ENCODE peak calls at places on chromosomes 6 and 20, in nine cellular contexts. One of them, this sample, is unnamed.

GRCh38 chr20:5535211-5535756 is 214.9 kb upstream of the SHLD1 start:
- DNase-seq in NCI-H748 treated with DMSO at 0.1 percent for 48 hours: no peak
- DNase-seq in HT-29: no peak
- DNase-seq in activated B cell treated with CpG ODN at 0.5 μM for 24 hours: no peak
- DNase-seq in hippocampal formation: no peak
- DNase-seq in globus pallidus: peak; percentile 25
- DNase-seq in ascending aorta: no peak
- DNase-seq in cardiac septum: no peak
- DNase-seq in H1: no peak
- DNase-seq in this sample: no peak

GRCh38 chr6:108453601-108454157 is 107.0 kb upstream of the FOXO3 start:
- DNase-seq in hippocampal formation: no peak
- DNase-seq in activated B cell treated with CpG ODN at 0.5 μM for 24 hours: no peak
- DNase-seq in NCI-H748 treated with DMSO at 0.1 percent for 48 hours: no peak
- DNase-seq in ascending aorta: no peak
- DNase-seq in cardiac septum: no peak
- DNase-seq in H1: no peak
- DNase-seq in HT-29: no peak
- DNase-seq in globus pallidus: no peak
- DNase-seq in this sample: no peak

GRCh38 chr6:87421576-87421975 is 13.8 kb downstream of the CFAP206 start:
- DNase-seq in cardiac septum: no peak
- DNase-seq in hippocampal formation: no peak
- DNase-seq in activated B cell treated with CpG ODN at 0.5 μM for 24 hours: no peak
- DNase-seq in HT-29: no peak
- DNase-seq in H1: no peak
- DNase-seq in globus pallidus: no peak
- DNase-seq in ascending aorta: no peak
- DNase-seq in NCI-H748 treated with DMSO at 0.1 percent for 48 hours: no peak
- DNase-seq in this sample: no peak

GRCh38 chr20:37327748-37328147 is 18.2 kb upstream of the SRC start:
- DNase-seq in globus pallidus: no peak
- DNase-seq in cardiac septum: no peak
- DNase-seq in hippocampal formation: no peak
- DNase-seq in HT-29: no peak
- DNase-seq in activated B cell treated with CpG ODN at 0.5 μM for 24 hours: no peak
- DNase-seq in H1: no peak
- DNase-seq in NCI-H748 treated with DMSO at 0.1 percent for 48 hours: no peak
- DNase-seq in ascending aorta: peak; percentile 80
- DNase-seq in this sample: no peak

GRCh38 chr6:169019727-169020491 is 233.7 kb downstream of the THBS2 start:
- DNase-seq in cardiac septum: no peak
- DNase-seq in globus pallidus: no peak
- DNase-seq in H1: peak; percentile 7
- DNase-seq in ascending aorta: no peak
- DNase-seq in HT-29: peak; percentile 8
- DNase-seq in NCI-H748 treated with DMSO at 0.1 percent for 48 hours: no peak
- DNase-seq in activated B cell treated with CpG ODN at 0.5 μM for 24 hours: no peak
- DNase-seq in hippocampal formation: no peak
- DNase-seq in this sample: no peak

GRCh38 chr6:68313911-68314310 is 321.2 kb upstream of the ADGRB3 start:
- DNase-seq in NCI-H748 treated with DMSO at 0.1 percent for 48 hours: peak; percentile 6
- DNase-seq in H1: no peak
- DNase-seq in activated B cell treated with CpG ODN at 0.5 μM for 24 hours: no peak
- DNase-seq in globus pallidus: no peak
- DNase-seq in cardiac septum: no peak
- DNase-seq in hippocampal formation: no peak
- DNase-seq in ascending aorta: no peak
- DNase-seq in HT-29: peak; percentile 20
- DNase-seq in this sample: no peak

GRCh38 chr6:73964455-73964854 is 268.5 kb downstream of the CD109 start:
- DNase-seq in hippocampal formation: no peak
- DNase-seq in activated B cell treated with CpG ODN at 0.5 μM for 24 hours: no peak
- DNase-seq in HT-29: peak; percentile 50
- DNase-seq in ascending aorta: no peak
- DNase-seq in NCI-H748 treated with DMSO at 0.1 percent for 48 hours: no peak
- DNase-seq in cardiac septum: no peak
- DNase-seq in H1: no peak
- DNase-seq in globus pallidus: no peak
- DNase-seq in this sample: no peak

GRCh38 chr6:7978736-7979135 is 68.1 kb upstream of the TXNDC5 start:
- DNase-seq in cardiac septum: no peak
- DNase-seq in activated B cell treated with CpG ODN at 0.5 μM for 24 hours: no peak
- DNase-seq in HT-29: no peak
- DNase-seq in hippocampal formation: no peak
- DNase-seq in ascending aorta: no peak
- DNase-seq in NCI-H748 treated with DMSO at 0.1 percent for 48 hours: peak; percentile 92
- DNase-seq in globus pallidus: no peak
- DNase-seq in H1: no peak
- DNase-seq in this sample: no peak

GRCh38 chr20:61640171-61640570 is 388.1 kb downstream of the CDH4 start:
- DNase-seq in cardiac septum: no peak
- DNase-seq in activated B cell treated with CpG ODN at 0.5 μM for 24 hours: no peak
- DNase-seq in H1: no peak
- DNase-seq in NCI-H748 treated with DMSO at 0.1 percent for 48 hours: no peak
- DNase-seq in ascending aorta: no peak
- DNase-seq in globus pallidus: peak; percentile 24
- DNase-seq in hippocampal formation: no peak
- DNase-seq in HT-29: no peak
- DNase-seq in this sample: no peak

GRCh38 chr6:43369174-43370002 is at the start of gene ZNF318:
- DNase-seq in hippocampal formation: peak; percentile 93
- DNase-seq in HT-29: peak; percentile 97
- DNase-seq in NCI-H748 treated with DMSO at 0.1 percent for 48 hours: peak; percentile 98
- DNase-seq in H1: peak; percentile 91
- DNase-seq in activated B cell treated with CpG ODN at 0.5 μM for 24 hours: peak; percentile 92
- DNase-seq in ascending aorta: peak; percentile 85
- DNase-seq in globus pallidus: peak; percentile 98
- DNase-seq in cardiac septum: peak; percentile 98
- DNase-seq in this sample: peak; percentile 95

GRCh38 chr6:157281570-157281969 is 41.7 kb downstream of the TMEM242 start:
- DNase-seq in HT-29: peak; percentile 59
- DNase-seq in NCI-H748 treated with DMSO at 0.1 percent for 48 hours: peak; percentile 8
- DNase-seq in H1: no peak
- DNase-seq in ascending aorta: no peak
- DNase-seq in activated B cell treated with CpG ODN at 0.5 μM for 24 hours: no peak
- DNase-seq in hippocampal formation: no peak
- DNase-seq in cardiac septum: no peak
- DNase-seq in globus pallidus: no peak
- DNase-seq in this sample: peak; percentile 60

GRCh38 chr20:32793059-32793458 is 26.7 kb upstream of the MAPRE1 start:
- DNase-seq in activated B cell treated with CpG ODN at 0.5 μM for 24 hours: no peak
- DNase-seq in globus pallidus: no peak
- DNase-seq in cardiac septum: no peak
- DNase-seq in hippocampal formation: no peak
- DNase-seq in H1: no peak
- DNase-seq in HT-29: no peak
- DNase-seq in NCI-H748 treated with DMSO at 0.1 percent for 48 hours: no peak
- DNase-seq in ascending aorta: no peak
- DNase-seq in this sample: no peak

GRCh38 chr6:52361945-52362442 is at the start of gene PAQR8:
- DNase-seq in ascending aorta: peak; percentile 24
- DNase-seq in activated B cell treated with CpG ODN at 0.5 μM for 24 hours: peak; percentile 86
- DNase-seq in HT-29: peak; percentile 39
- DNase-seq in globus pallidus: peak; percentile 87
- DNase-seq in H1: no peak
- DNase-seq in cardiac septum: peak; percentile 86
- DNase-seq in hippocampal formation: peak; percentile 81
- DNase-seq in NCI-H748 treated with DMSO at 0.1 percent for 48 hours: peak; percentile 28
- DNase-seq in this sample: peak; percentile 63

GRCh38 chr6:157650261-157650640 is 172.8 kb upstream of the SNX9 start:
- DNase-seq in H1: no peak
- DNase-seq in cardiac septum: peak; percentile 78
- DNase-seq in HT-29: no peak
- DNase-seq in hippocampal formation: peak; percentile 24
- DNase-seq in activated B cell treated with CpG ODN at 0.5 μM for 24 hours: no peak
- DNase-seq in globus pallidus: peak; percentile 60
- DNase-seq in ascending aorta: no peak
- DNase-seq in NCI-H748 treated with DMSO at 0.1 percent for 48 hours: no peak
- DNase-seq in this sample: no peak

GRCh38 chr20:37397076-37397953 is 51.4 kb downstream of the SRC start:
- DNase-seq in hippocampal formation: no peak
- DNase-seq in ascending aorta: no peak
- DNase-seq in HT-29: peak; percentile 43
- DNase-seq in H1: peak; percentile 33
- DNase-seq in NCI-H748 treated with DMSO at 0.1 percent for 48 hours: no peak
- DNase-seq in globus pallidus: no peak
- DNase-seq in activated B cell treated with CpG ODN at 0.5 μM for 24 hours: no peak
- DNase-seq in cardiac septum: no peak
- DNase-seq in this sample: no peak

GRCh38 chr6:134630468-134631180 is 312.7 kb upstream of the SGK1 start:
- DNase-seq in NCI-H748 treated with DMSO at 0.1 percent for 48 hours: no peak
- DNase-seq in activated B cell treated with CpG ODN at 0.5 μM for 24 hours: no peak
- DNase-seq in cardiac septum: no peak
- DNase-seq in ascending aorta: no peak
- DNase-seq in globus pallidus: peak; percentile 78
- DNase-seq in hippocampal formation: peak; percentile 53
- DNase-seq in HT-29: no peak
- DNase-seq in H1: no peak
- DNase-seq in this sample: peak; percentile 77

GRCh38 chr6:101803146-101803545 is 409.6 kb downstream of the GRIK2 start:
- DNase-seq in globus pallidus: no peak
- DNase-seq in NCI-H748 treated with DMSO at 0.1 percent for 48 hours: no peak
- DNase-seq in HT-29: no peak
- DNase-seq in H1: no peak
- DNase-seq in ascending aorta: no peak
- DNase-seq in activated B cell treated with CpG ODN at 0.5 μM for 24 hours: no peak
- DNase-seq in cardiac septum: no peak
- DNase-seq in hippocampal formation: no peak
- DNase-seq in this sample: no peak

GRCh38 chr20:59816146-59816743 is 117.2 kb downstream of the SYCP2 start:
- DNase-seq in ascending aorta: no peak
- DNase-seq in globus pallidus: no peak
- DNase-seq in HT-29: no peak
- DNase-seq in NCI-H748 treated with DMSO at 0.1 percent for 48 hours: no peak
- DNase-seq in H1: no peak
- DNase-seq in hippocampal formation: no peak
- DNase-seq in cardiac septum: peak; percentile 47
- DNase-seq in activated B cell treated with CpG ODN at 0.5 μM for 24 hours: no peak
- DNase-seq in this sample: peak; percentile 22

This sample was measured in left lobe of liver.